ENCODE peak calls at places on chromosome 17, in eight cellular contexts. One of them, this sample, is unnamed.

GRCh38 chr17:29149431-29150064 is 30.6 kb downstream of the MYO18A start:
- DNase-seq in adrenal gland: peak
- DNase-seq in mesendoderm: no peak
- DNase-seq in IMR-90: peak
- DNase-seq in dorsolateral prefrontal cortex: no peak
- DNase-seq in cardiac muscle cell: peak
- DNase-seq in heart left ventricle: no peak
- DNase-seq in upper lobe of right lung: no peak
- DNase-seq in this sample: no peak

GRCh38 chr17:82204831-82205719 is 7.6 kb downstream of the CCDC57 start:
- DNase-seq in heart left ventricle: no peak
- DNase-seq in IMR-90: peak
- DNase-seq in cardiac muscle cell: peak
- DNase-seq in mesendoderm: no peak
- DNase-seq in upper lobe of right lung: no peak
- DNase-seq in dorsolateral prefrontal cortex: no peak
- DNase-seq in adrenal gland: peak
- DNase-seq in this sample: no peak

GRCh38 chr17:78346605-78347250 is 13.1 kb downstream of the SOCS3 start:
- DNase-seq in mesendoderm: no peak
- DNase-seq in cardiac muscle cell: no peak
- DNase-seq in heart left ventricle: no peak
- DNase-seq in dorsolateral prefrontal cortex: no peak
- DNase-seq in upper lobe of right lung: no peak
- DNase-seq in adrenal gland: no peak
- DNase-seq in IMR-90: peak
- DNase-seq in this sample: no peak

GRCh38 chr17:19005789-19006430 is 1.3 kb upstream of the FAM83G start:
- DNase-seq in heart left ventricle: no peak
- DNase-seq in adrenal gland: no peak
- DNase-seq in mesendoderm: no peak
- DNase-seq in IMR-90: no peak
- DNase-seq in cardiac muscle cell: no peak
- DNase-seq in dorsolateral prefrontal cortex: no peak
- DNase-seq in upper lobe of right lung: no peak
- DNase-seq in this sample: no peak

GRCh38 chr17:17598003-17598402 is 6.5 kb upstream of the PEMT start:
- DNase-seq in IMR-90: no peak
- DNase-seq in dorsolateral prefrontal cortex: no peak
- DNase-seq in adrenal gland: no peak
- DNase-seq in mesendoderm: no peak
- DNase-seq in heart left ventricle: no peak
- DNase-seq in upper lobe of right lung: no peak
- DNase-seq in cardiac muscle cell: no peak
- DNase-seq in this sample: no peak

GRCh38 chr17:82998637-82999036 is 80.8 kb upstream of the METRNL start:
- DNase-seq in mesendoderm: no peak
- DNase-seq in upper lobe of right lung: no peak
- DNase-seq in dorsolateral prefrontal cortex: no peak
- DNase-seq in heart left ventricle: no peak
- DNase-seq in adrenal gland: no peak
- DNase-seq in IMR-90: no peak
- DNase-seq in cardiac muscle cell: no peak
- DNase-seq in this sample: no peak

GRCh38 chr17:64401941-64402340 is 11.3 kb upstream of the PECAM1 start:
- DNase-seq in mesendoderm: no peak
- DNase-seq in heart left ventricle: no peak
- DNase-seq in adrenal gland: no peak
- DNase-seq in upper lobe of right lung: peak
- DNase-seq in dorsolateral prefrontal cortex: no peak
- DNase-seq in IMR-90: no peak
- DNase-seq in cardiac muscle cell: no peak
- DNase-seq in this sample: no peak

GRCh38 chr17:60720763-60721531 is 43.3 kb downstream of the BCAS3 start:
- DNase-seq in IMR-90: peak
- DNase-seq in mesendoderm: peak
- DNase-seq in heart left ventricle: peak
- DNase-seq in upper lobe of right lung: no peak
- DNase-seq in cardiac muscle cell: peak
- DNase-seq in adrenal gland: peak
- DNase-seq in dorsolateral prefrontal cortex: peak
- DNase-seq in this sample: peak

GRCh38 chr17:65085397-65085796 is 28.9 kb upstream of the GNA13 start:
- DNase-seq in upper lobe of right lung: no peak
- DNase-seq in heart left ventricle: no peak
- DNase-seq in cardiac muscle cell: peak
- DNase-seq in adrenal gland: no peak
- DNase-seq in dorsolateral prefrontal cortex: no peak
- DNase-seq in IMR-90: peak
- DNase-seq in mesendoderm: peak
- DNase-seq in this sample: no peak

GRCh38 chr17:79977711-79978544 is 57.7 kb downstream of the TBC1D16 start:
- DNase-seq in upper lobe of right lung: peak
- DNase-seq in cardiac muscle cell: no peak
- DNase-seq in heart left ventricle: no peak
- DNase-seq in adrenal gland: peak
- DNase-seq in mesendoderm: peak
- DNase-seq in dorsolateral prefrontal cortex: no peak
- DNase-seq in IMR-90: no peak
- DNase-seq in this sample: no peak

GRCh38 chr17:77076046-77076882 is 64.5 kb upstream of the SEC14L1 start:
- DNase-seq in cardiac muscle cell: no peak
- DNase-seq in adrenal gland: no peak
- DNase-seq in upper lobe of right lung: no peak
- DNase-seq in dorsolateral prefrontal cortex: no peak
- DNase-seq in mesendoderm: no peak
- DNase-seq in heart left ventricle: no peak
- DNase-seq in IMR-90: peak
- DNase-seq in this sample: no peak

GRCh38 chr17:17103160-17103559 is 60.9 kb downstream of the MPRIP start:
- DNase-seq in adrenal gland: no peak
- DNase-seq in upper lobe of right lung: no peak
- DNase-seq in dorsolateral prefrontal cortex: no peak
- DNase-seq in IMR-90: no peak
- DNase-seq in mesendoderm: no peak
- DNase-seq in heart left ventricle: no peak
- DNase-seq in cardiac muscle cell: no peak
- DNase-seq in this sample: no peak

GRCh38 chr17:20173091-20173490 is 163.9 kb downstream of the SPECC1 start:
- DNase-seq in adrenal gland: no peak
- DNase-seq in dorsolateral prefrontal cortex: no peak
- DNase-seq in cardiac muscle cell: peak
- DNase-seq in heart left ventricle: no peak
- DNase-seq in upper lobe of right lung: no peak
- DNase-seq in mesendoderm: no peak
- DNase-seq in IMR-90: no peak
- DNase-seq in this sample: no peak

GRCh38 chr17:79991924-79992656 is 43.6 kb downstream of the TBC1D16 start:
- DNase-seq in dorsolateral prefrontal cortex: no peak
- DNase-seq in IMR-90: peak
- DNase-seq in heart left ventricle: peak
- DNase-seq in mesendoderm: peak
- DNase-seq in adrenal gland: no peak
- DNase-seq in upper lobe of right lung: no peak
- DNase-seq in cardiac muscle cell: peak
- DNase-seq in this sample: no peak

GRCh38 chr17:28760987-28761562 is 17.3 kb downstream of the TRAF4 start:
- DNase-seq in mesendoderm: peak
- DNase-seq in dorsolateral prefrontal cortex: no peak
- DNase-seq in cardiac muscle cell: peak
- DNase-seq in IMR-90: peak
- DNase-seq in heart left ventricle: peak
- DNase-seq in adrenal gland: peak
- DNase-seq in upper lobe of right lung: peak
- DNase-seq in this sample: peak

GRCh38 chr17:70905796-70906195 is 736.5 kb downstream of the KCNJ2 start:
- DNase-seq in cardiac muscle cell: peak
- DNase-seq in mesendoderm: peak
- DNase-seq in heart left ventricle: peak
- DNase-seq in IMR-90: peak
- DNase-seq in adrenal gland: peak
- DNase-seq in dorsolateral prefrontal cortex: no peak
- DNase-seq in upper lobe of right lung: no peak
- DNase-seq in this sample: no peak

GRCh38 chr17:48840441-48840840 is 9.6 kb downstream of the CALCOCO2 start:
- DNase-seq in dorsolateral prefrontal cortex: no peak
- DNase-seq in IMR-90: no peak
- DNase-seq in adrenal gland: no peak
- DNase-seq in upper lobe of right lung: no peak
- DNase-seq in heart left ventricle: no peak
- DNase-seq in mesendoderm: no peak
- DNase-seq in cardiac muscle cell: peak
- DNase-seq in this sample: no peak

GRCh38 chr17:48835971-48836370 is 5.1 kb downstream of the CALCOCO2 start:
- DNase-seq in adrenal gland: no peak
- DNase-seq in cardiac muscle cell: no peak
- DNase-seq in upper lobe of right lung: no peak
- DNase-seq in heart left ventricle: no peak
- DNase-seq in IMR-90: no peak
- DNase-seq in dorsolateral prefrontal cortex: no peak
- DNase-seq in mesendoderm: no peak
- DNase-seq in this sample: no peak

GRCh38 chr17:48842746-48843145 is 11.9 kb downstream of the CALCOCO2 start:
- DNase-seq in heart left ventricle: no peak
- DNase-seq in IMR-90: peak
- DNase-seq in cardiac muscle cell: no peak
- DNase-seq in mesendoderm: no peak
- DNase-seq in dorsolateral prefrontal cortex: no peak
- DNase-seq in adrenal gland: no peak
- DNase-seq in upper lobe of right lung: no peak
- DNase-seq in this sample: no peak

GRCh38 chr17:48843172-48843900 is 12.5 kb downstream of the CALCOCO2 start:
- DNase-seq in cardiac muscle cell: no peak
- DNase-seq in mesendoderm: no peak
- DNase-seq in heart left ventricle: no peak
- DNase-seq in upper lobe of right lung: no peak
- DNase-seq in IMR-90: peak
- DNase-seq in dorsolateral prefrontal cortex: no peak
- DNase-seq in adrenal gland: no peak
- DNase-seq in this sample: no peak

GRCh38 chr17:48841395-48841831 is 10.6 kb downstream of the CALCOCO2 start:
- DNase-seq in mesendoderm: no peak
- DNase-seq in heart left ventricle: peak
- DNase-seq in adrenal gland: peak
- DNase-seq in cardiac muscle cell: peak
- DNase-seq in IMR-90: peak
- DNase-seq in upper lobe of right lung: no peak
- DNase-seq in dorsolateral prefrontal cortex: no peak
- DNase-seq in this sample: peak
- H3K27ac ChIP-seq in mesendoderm: no peak
- H3K27ac ChIP-seq in heart left ventricle: peak
- H3K27ac ChIP-seq in adrenal gland: peak
- H3K27ac ChIP-seq in cardiac muscle cell: no peak
- H3K27ac ChIP-seq in IMR-90: peak
- H3K27ac ChIP-seq in upper lobe of right lung: peak
- H3K27ac ChIP-seq in dorsolateral prefrontal cortex: peak
- H3K27ac ChIP-seq in this sample: peak

DNA sequence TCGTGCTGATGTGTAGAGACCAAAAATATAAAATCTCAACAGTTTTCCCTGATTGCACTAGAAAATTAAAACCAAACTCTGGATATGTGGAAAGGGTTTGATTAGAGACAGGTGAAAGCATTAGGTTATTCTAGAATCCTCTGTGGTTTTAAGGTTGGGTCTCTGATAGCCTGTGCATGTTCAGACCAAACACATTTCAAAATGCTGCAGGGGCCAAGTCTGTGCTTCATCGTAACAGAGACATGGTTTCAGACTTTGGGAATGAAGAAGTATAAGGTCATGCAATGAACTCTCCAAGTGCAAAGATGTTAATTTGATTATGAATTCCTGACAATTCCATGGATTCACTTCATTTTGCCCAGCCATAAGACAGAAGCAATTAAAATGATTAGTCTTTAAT is 261.0 kb upstream of the KCNJ16 start:
- DNase-seq in mesendoderm: no peak
- DNase-seq in cardiac muscle cell: no peak
- DNase-seq in IMR-90: no peak
- DNase-seq in upper lobe of right lung: no peak
- DNase-seq in heart left ventricle: no peak
- DNase-seq in adrenal gland: no peak
- DNase-seq in dorsolateral prefrontal cortex: no peak
- DNase-seq in this sample: no peak
- H3K27ac ChIP-seq in mesendoderm: no peak
- H3K27ac ChIP-seq in cardiac muscle cell: no peak
- H3K27ac ChIP-seq in IMR-90: no peak
- H3K27ac ChIP-seq in upper lobe of right lung: no peak
- H3K27ac ChIP-seq in heart left ventricle: no peak
- H3K27ac ChIP-seq in adrenal gland: no peak
- H3K27ac ChIP-seq in dorsolateral prefrontal cortex: no peak
- H3K27ac ChIP-seq in this sample: no peak

DNA sequence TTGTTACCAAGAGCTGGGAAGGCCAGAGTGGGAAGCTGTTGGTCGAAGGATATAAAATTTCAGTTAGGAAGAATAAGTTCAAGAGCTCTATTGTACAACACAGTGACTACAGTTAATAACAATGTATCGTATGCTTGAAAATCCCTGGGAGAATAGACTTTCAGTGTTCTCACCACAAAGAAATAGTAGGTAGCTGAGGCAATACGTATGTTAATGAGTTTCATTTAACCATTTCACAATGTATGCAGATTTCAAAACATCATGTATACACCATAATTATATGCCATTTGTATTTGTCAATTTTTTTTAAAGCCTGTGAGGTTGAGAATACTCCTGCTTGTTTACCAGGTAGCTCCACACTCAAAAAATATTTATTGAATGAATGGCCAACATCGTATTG is 41.5 kb upstream of the MYOCD start:
- DNase-seq in dorsolateral prefrontal cortex: no peak
- DNase-seq in upper lobe of right lung: no peak
- DNase-seq in adrenal gland: no peak
- DNase-seq in mesendoderm: no peak
- DNase-seq in heart left ventricle: no peak
- DNase-seq in cardiac muscle cell: no peak
- DNase-seq in IMR-90: peak
- DNase-seq in this sample: no peak
- H3K27ac ChIP-seq in dorsolateral prefrontal cortex: no peak
- H3K27ac ChIP-seq in upper lobe of right lung: no peak
- H3K27ac ChIP-seq in adrenal gland: no peak
- H3K27ac ChIP-seq in mesendoderm: no peak
- H3K27ac ChIP-seq in heart left ventricle: no peak
- H3K27ac ChIP-seq in cardiac muscle cell: peak
- H3K27ac ChIP-seq in IMR-90: no peak
- H3K27ac ChIP-seq in this sample: no peak

DNA sequence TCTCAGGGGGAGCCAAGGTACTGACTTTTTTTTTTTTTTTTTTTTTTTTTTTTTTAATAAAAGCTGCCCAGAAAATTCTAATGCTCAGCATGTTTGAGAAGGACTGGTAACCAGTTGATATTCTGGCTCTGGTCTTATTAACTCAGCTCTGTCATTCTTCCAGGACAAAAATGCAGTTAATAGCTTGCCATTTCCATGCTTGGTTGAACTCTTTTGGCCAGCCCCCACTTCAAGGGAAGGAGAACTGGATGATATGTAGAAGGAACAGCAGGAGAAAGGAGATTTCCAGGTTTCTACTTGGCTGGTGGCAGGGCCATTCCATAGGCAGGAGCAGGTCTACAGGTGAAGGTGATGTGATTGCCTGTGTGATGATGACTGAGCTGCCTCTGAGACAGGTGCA is 59.2 kb upstream of the TANC2 start:
- DNase-seq in IMR-90: no peak
- DNase-seq in dorsolateral prefrontal cortex: no peak
- DNase-seq in mesendoderm: no peak
- DNase-seq in heart left ventricle: no peak
- DNase-seq in upper lobe of right lung: no peak
- DNase-seq in cardiac muscle cell: no peak
- DNase-seq in adrenal gland: no peak
- DNase-seq in this sample: no peak
- H3K27ac ChIP-seq in IMR-90: no peak
- H3K27ac ChIP-seq in dorsolateral prefrontal cortex: no peak
- H3K27ac ChIP-seq in mesendoderm: no peak
- H3K27ac ChIP-seq in heart left ventricle: no peak
- H3K27ac ChIP-seq in upper lobe of right lung: no peak
- H3K27ac ChIP-seq in cardiac muscle cell: no peak
- H3K27ac ChIP-seq in adrenal gland: no peak
- H3K27ac ChIP-seq in this sample: no peak